ENCODE peak calls at places on chromosomes 3 and 15, in nine cellular contexts. One of them, this sample, is unnamed.

GRCh38 chr3:187012609-187013051 is 82.3 kb downstream of the ST6GAL1 start:
- DNase-seq in neuronal stem cell: no peak
- DNase-seq in lower lobe of right lung: no peak
- DNase-seq in esophagus squamous epithelium: no peak
- DNase-seq in cardiac muscle cell: no peak
- DNase-seq in A549: no peak
- DNase-seq in transverse colon: peak; percentile 49
- DNase-seq in heart right ventricle: peak; percentile 27
- DNase-seq in stomach: no peak
- DNase-seq in this sample: peak; percentile 70

GRCh38 chr3:42665050-42665878 is 11.8 kb downstream of the ZBTB47 start:
- DNase-seq in lower lobe of right lung: no peak
- DNase-seq in neuronal stem cell: no peak
- DNase-seq in cardiac muscle cell: no peak
- DNase-seq in A549: no peak
- DNase-seq in transverse colon: no peak
- DNase-seq in stomach: no peak
- DNase-seq in heart right ventricle: no peak
- DNase-seq in esophagus squamous epithelium: no peak
- DNase-seq in this sample: no peak

GRCh38 chr15:75649848-75650247 is 2.1 kb downstream of the SNX33 start:
- DNase-seq in esophagus squamous epithelium: no peak
- DNase-seq in cardiac muscle cell: no peak
- DNase-seq in transverse colon: no peak
- DNase-seq in neuronal stem cell: no peak
- DNase-seq in A549: no peak
- DNase-seq in heart right ventricle: no peak
- DNase-seq in lower lobe of right lung: no peak
- DNase-seq in stomach: no peak
- DNase-seq in this sample: no peak

GRCh38 chr3:126127904-126128303 is 44.0 kb upstream of the SLC41A3 start:
- DNase-seq in esophagus squamous epithelium: no peak
- DNase-seq in A549: no peak
- DNase-seq in neuronal stem cell: no peak
- DNase-seq in stomach: peak; percentile 18
- DNase-seq in cardiac muscle cell: no peak
- DNase-seq in heart right ventricle: peak; percentile 1
- DNase-seq in transverse colon: no peak
- DNase-seq in lower lobe of right lung: peak; percentile 30
- DNase-seq in this sample: peak; percentile 42

GRCh38 chr3:113251817-113252216 is 40.5 kb downstream of the BOC start:
- DNase-seq in heart right ventricle: no peak
- DNase-seq in A549: no peak
- DNase-seq in esophagus squamous epithelium: no peak
- DNase-seq in transverse colon: no peak
- DNase-seq in lower lobe of right lung: no peak
- DNase-seq in neuronal stem cell: no peak
- DNase-seq in cardiac muscle cell: no peak
- DNase-seq in stomach: no peak
- DNase-seq in this sample: no peak

GRCh38 chr15:77506311-77507150 is 85.8 kb downstream of the HMG20A start:
- DNase-seq in neuronal stem cell: no peak
- DNase-seq in esophagus squamous epithelium: no peak
- DNase-seq in transverse colon: peak; percentile 53
- DNase-seq in A549: no peak
- DNase-seq in lower lobe of right lung: peak; percentile 79
- DNase-seq in cardiac muscle cell: no peak
- DNase-seq in stomach: peak; percentile 61
- DNase-seq in heart right ventricle: peak; percentile 84
- DNase-seq in this sample: no peak

GRCh38 chr3:36496734-36497133 is 116.4 kb downstream of the STAC start:
- DNase-seq in heart right ventricle: no peak
- DNase-seq in cardiac muscle cell: no peak
- DNase-seq in lower lobe of right lung: no peak
- DNase-seq in esophagus squamous epithelium: no peak
- DNase-seq in transverse colon: no peak
- DNase-seq in neuronal stem cell: no peak
- DNase-seq in A549: no peak
- DNase-seq in stomach: no peak
- DNase-seq in this sample: no peak

GRCh38 chr15:46786886-46787285 is 930.4 kb upstream of the SEMA6D start:
- DNase-seq in neuronal stem cell: peak; percentile 11
- DNase-seq in transverse colon: no peak
- DNase-seq in A549: no peak
- DNase-seq in stomach: no peak
- DNase-seq in heart right ventricle: no peak
- DNase-seq in cardiac muscle cell: peak; percentile 52
- DNase-seq in lower lobe of right lung: no peak
- DNase-seq in esophagus squamous epithelium: no peak
- DNase-seq in this sample: no peak

GRCh38 chr3:16338999-16339398 is 74.0 kb downstream of the OXNAD1 start:
- DNase-seq in neuronal stem cell: no peak
- DNase-seq in cardiac muscle cell: no peak
- DNase-seq in esophagus squamous epithelium: no peak
- DNase-seq in A549: peak; percentile 34
- DNase-seq in transverse colon: no peak
- DNase-seq in lower lobe of right lung: no peak
- DNase-seq in heart right ventricle: no peak
- DNase-seq in stomach: no peak
- DNase-seq in this sample: no peak

GRCh38 chr3:191330309-191330712 is at the start of gene UTS2B:
- DNase-seq in stomach: no peak
- DNase-seq in cardiac muscle cell: no peak
- DNase-seq in transverse colon: no peak
- DNase-seq in lower lobe of right lung: no peak
- DNase-seq in A549: peak; percentile 29
- DNase-seq in esophagus squamous epithelium: no peak
- DNase-seq in heart right ventricle: no peak
- DNase-seq in neuronal stem cell: no peak
- DNase-seq in this sample: no peak

GRCh38 chr3:101240719-101241118 is 79.7 kb downstream of the IMPG2 start:
- DNase-seq in A549: no peak
- DNase-seq in heart right ventricle: no peak
- DNase-seq in cardiac muscle cell: no peak
- DNase-seq in stomach: no peak
- DNase-seq in neuronal stem cell: no peak
- DNase-seq in lower lobe of right lung: no peak
- DNase-seq in esophagus squamous epithelium: no peak
- DNase-seq in transverse colon: no peak
- DNase-seq in this sample: no peak

GRCh38 chr3:46609944-46610722 is 2.2 kb upstream of the FAM240A start:
- DNase-seq in lower lobe of right lung: no peak
- DNase-seq in esophagus squamous epithelium: no peak
- DNase-seq in heart right ventricle: no peak
- DNase-seq in transverse colon: no peak
- DNase-seq in neuronal stem cell: no peak
- DNase-seq in A549: no peak
- DNase-seq in cardiac muscle cell: no peak
- DNase-seq in stomach: no peak
- DNase-seq in this sample: no peak

GRCh38 chr3:13500133-13500885 is 20.2 kb downstream of the HDAC11 start:
- DNase-seq in transverse colon: no peak
- DNase-seq in esophagus squamous epithelium: no peak
- DNase-seq in neuronal stem cell: peak; percentile 32
- DNase-seq in stomach: no peak
- DNase-seq in A549: no peak
- DNase-seq in lower lobe of right lung: peak; percentile 40
- DNase-seq in heart right ventricle: no peak
- DNase-seq in cardiac muscle cell: peak; percentile 56
- DNase-seq in this sample: peak; percentile 66

GRCh38 chr3:158354713-158355112 is 216.3 kb upstream of the MLF1 start:
- DNase-seq in cardiac muscle cell: no peak
- DNase-seq in neuronal stem cell: no peak
- DNase-seq in esophagus squamous epithelium: no peak
- DNase-seq in heart right ventricle: no peak
- DNase-seq in A549: no peak
- DNase-seq in stomach: no peak
- DNase-seq in transverse colon: no peak
- DNase-seq in lower lobe of right lung: no peak
- DNase-seq in this sample: no peak

GRCh38 chr15:41971893-41972340 is 440 bp downstream of the EHD4 start:
- DNase-seq in heart right ventricle: peak; percentile 42
- DNase-seq in lower lobe of right lung: no peak
- DNase-seq in A549: no peak
- DNase-seq in stomach: peak; percentile 27
- DNase-seq in transverse colon: no peak
- DNase-seq in esophagus squamous epithelium: no peak
- DNase-seq in neuronal stem cell: peak; percentile 39
- DNase-seq in cardiac muscle cell: peak; percentile 61
- DNase-seq in this sample: no peak

GRCh38 chr3:195421410-195421809 is 21.4 kb downstream of the ACAP2 start:
- DNase-seq in cardiac muscle cell: no peak
- DNase-seq in A549: no peak
- DNase-seq in stomach: no peak
- DNase-seq in heart right ventricle: no peak
- DNase-seq in esophagus squamous epithelium: no peak
- DNase-seq in lower lobe of right lung: no peak
- DNase-seq in neuronal stem cell: no peak
- DNase-seq in transverse colon: no peak
- DNase-seq in this sample: no peak

GRCh38 chr3:127342735-127343134 is 54.9 kb upstream of the PRR20G start:
- DNase-seq in lower lobe of right lung: no peak
- DNase-seq in cardiac muscle cell: no peak
- DNase-seq in transverse colon: no peak
- DNase-seq in heart right ventricle: no peak
- DNase-seq in A549: no peak
- DNase-seq in neuronal stem cell: peak; percentile 8
- DNase-seq in stomach: no peak
- DNase-seq in esophagus squamous epithelium: no peak
- DNase-seq in this sample: no peak

DNA sequence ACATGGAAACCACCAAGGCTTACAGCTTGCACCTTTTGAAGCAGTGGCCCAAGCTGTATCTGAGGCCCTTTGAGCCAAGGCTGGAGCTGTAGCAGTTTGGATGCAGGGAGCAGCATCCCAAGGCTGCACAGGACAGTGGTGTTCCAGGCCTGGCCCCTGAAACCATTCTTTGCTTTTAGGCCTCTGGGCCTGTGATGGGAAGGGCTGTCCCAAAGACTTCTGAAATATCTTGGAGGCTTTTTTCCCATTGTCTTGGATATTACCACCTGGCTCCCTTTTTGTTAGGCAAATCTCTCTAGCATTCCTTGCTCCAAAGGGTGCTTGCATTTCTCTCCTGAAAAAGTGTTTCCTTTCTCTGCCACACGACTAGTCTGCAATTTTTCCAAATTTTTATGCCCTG is 302.8 kb upstream of the MDFIC2 start:
- DNase-seq in lower lobe of right lung: no peak
- DNase-seq in neuronal stem cell: no peak
- DNase-seq in A549: no peak
- DNase-seq in transverse colon: no peak
- DNase-seq in esophagus squamous epithelium: no peak
- DNase-seq in stomach: no peak
- DNase-seq in cardiac muscle cell: no peak
- DNase-seq in heart right ventricle: no peak
- DNase-seq in this sample: peak; percentile 31
- H3K9me3 ChIP-seq in lower lobe of right lung: no peaks in the 10 kb centered on the region
- H3K9me3 ChIP-seq in neuronal stem cell: no peaks in the 10 kb centered on the region
- H3K9me3 ChIP-seq in A549: no peaks in the 10 kb centered on the region
- H3K9me3 ChIP-seq in transverse colon: no peaks in the 10 kb centered on the region
- H3K9me3 ChIP-seq in esophagus squamous epithelium: no peaks in the 10 kb centered on the region
- H3K9me3 ChIP-seq in stomach: peaks cover 6% of the 10 kb centered on the region
- H3K9me3 ChIP-seq in cardiac muscle cell: no peaks in the 10 kb centered on the region
- H3K9me3 ChIP-seq in heart right ventricle: no peaks in the 10 kb centered on the region
- H3K9me3 ChIP-seq in this sample: peaks cover 3% of the 10 kb centered on the region

DNA sequence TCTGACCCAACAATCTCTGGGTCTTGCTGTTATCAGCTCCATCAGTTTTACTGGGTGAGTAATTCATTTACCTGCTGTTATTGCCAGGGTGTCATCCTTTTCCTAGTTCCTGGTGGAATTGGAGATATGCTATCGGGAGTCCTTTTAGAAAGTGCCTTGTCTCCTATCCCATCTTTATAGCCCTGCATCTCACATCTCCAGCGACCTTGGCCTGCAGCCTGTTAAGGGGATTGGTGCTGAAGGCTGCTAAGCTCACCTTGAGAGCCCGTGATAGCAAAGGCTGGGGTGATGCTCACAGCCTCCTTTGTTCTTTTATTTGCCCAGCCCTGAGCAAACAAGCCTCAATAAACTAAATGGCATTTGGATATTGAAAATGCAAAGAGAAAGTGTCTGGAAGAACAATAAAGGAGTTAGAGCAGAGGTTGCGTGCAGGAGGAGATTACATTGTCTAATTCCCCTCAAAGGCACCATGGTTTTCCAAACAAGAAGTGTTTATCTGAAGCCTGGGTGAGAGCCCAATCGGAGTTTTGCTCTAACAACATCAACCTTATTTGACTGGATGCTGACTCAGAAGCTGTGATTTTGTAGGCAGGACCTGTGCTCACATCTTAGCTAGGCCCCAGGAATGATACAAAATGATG is 101.8 kb downstream of the RPLP1 start:
- DNase-seq in stomach: peak; percentile 40
- DNase-seq in lower lobe of right lung: no peak
- DNase-seq in heart right ventricle: no peak
- DNase-seq in cardiac muscle cell: no peak
- DNase-seq in esophagus squamous epithelium: no peak
- DNase-seq in transverse colon: peak; percentile 66
- DNase-seq in A549: peak; percentile 90
- DNase-seq in neuronal stem cell: no peak
- DNase-seq in this sample: no peak
- H3K27ac ChIP-seq in stomach: peak overlapping the region; percentile 54
- H3K27ac ChIP-seq in lower lobe of right lung: no peak overlapping the region
- H3K27ac ChIP-seq in heart right ventricle: no peak overlapping the region
- H3K27ac ChIP-seq in cardiac muscle cell: no peak overlapping the region
- H3K27ac ChIP-seq in esophagus squamous epithelium: no peak overlapping the region
- H3K27ac ChIP-seq in transverse colon: peak overlapping the region; percentile 55
- H3K27ac ChIP-seq in A549: peak overlapping the region; percentile 82
- H3K27ac ChIP-seq in neuronal stem cell: no peak overlapping the region
- H3K27ac ChIP-seq in this sample: no peak overlapping the region

GRCh38 chr15:40325700-40326099 is 2.2 kb downstream of the INAFM2 start:
- DNase-seq in A549: no peak
- DNase-seq in heart right ventricle: no peak
- DNase-seq in esophagus squamous epithelium: no peak
- DNase-seq in cardiac muscle cell: no peak
- DNase-seq in transverse colon: no peak
- DNase-seq in neuronal stem cell: no peak
- DNase-seq in lower lobe of right lung: no peak
- DNase-seq in stomach: no peak
- DNase-seq in this sample: no peak
- H3K4me3 ChIP-seq in A549: no peak overlapping the region
- H3K4me3 ChIP-seq in heart right ventricle: peak overlapping the region; percentile 81
- H3K4me3 ChIP-seq in esophagus squamous epithelium: no peak overlapping the region
- H3K4me3 ChIP-seq in cardiac muscle cell: peak overlapping the region; percentile 92
- H3K4me3 ChIP-seq in transverse colon: no peak overlapping the region
- H3K4me3 ChIP-seq in neuronal stem cell: no peak overlapping the region
- H3K4me3 ChIP-seq in lower lobe of right lung: peak overlapping the region; percentile 82
- H3K4me3 ChIP-seq in stomach: peak overlapping the region; percentile 85
- H3K4me3 ChIP-seq in this sample: peak overlapping the region; percentile 97

DNA sequence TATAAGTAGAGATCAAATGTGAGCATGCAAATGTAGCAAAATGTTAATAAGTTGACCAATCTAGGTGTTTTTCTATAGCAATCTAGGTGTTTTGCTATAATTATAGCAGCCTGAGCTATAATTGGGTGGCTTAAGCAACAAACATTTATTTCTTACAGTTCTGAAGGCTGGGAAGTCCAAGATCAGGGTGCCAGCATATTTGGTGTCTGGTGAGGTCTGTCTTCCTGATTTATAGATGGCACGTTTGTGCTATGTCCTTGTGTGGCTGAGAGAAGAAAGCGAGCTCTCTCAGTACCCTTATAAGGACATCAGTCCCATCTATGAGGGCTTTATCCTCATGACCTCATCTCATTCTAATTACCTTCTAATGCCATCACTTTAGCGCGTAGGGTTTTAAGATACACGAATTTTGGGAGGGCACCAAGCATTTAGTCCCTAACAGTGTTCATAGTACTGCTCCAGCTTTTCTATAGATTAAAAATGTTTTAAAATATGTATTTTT is 171.1 kb downstream of the GHSR start:
- DNase-seq in esophagus squamous epithelium: no peak
- DNase-seq in neuronal stem cell: no peak
- DNase-seq in stomach: no peak
- DNase-seq in transverse colon: no peak
- DNase-seq in cardiac muscle cell: no peak
- DNase-seq in A549: no peak
- DNase-seq in heart right ventricle: no peak
- DNase-seq in lower lobe of right lung: no peak
- DNase-seq in this sample: no peak
- H3K9me3 ChIP-seq in esophagus squamous epithelium: no peaks in the 10 kb centered on the region
- H3K9me3 ChIP-seq in neuronal stem cell: no peaks in the 10 kb centered on the region
- H3K9me3 ChIP-seq in stomach: no peaks in the 10 kb centered on the region
- H3K9me3 ChIP-seq in transverse colon: no peaks in the 10 kb centered on the region
- H3K9me3 ChIP-seq in cardiac muscle cell: no peaks in the 10 kb centered on the region
- H3K9me3 ChIP-seq in A549: no peaks in the 10 kb centered on the region
- H3K9me3 ChIP-seq in heart right ventricle: no peaks in the 10 kb centered on the region
- H3K9me3 ChIP-seq in lower lobe of right lung: no peaks in the 10 kb centered on the region
- H3K9me3 ChIP-seq in this sample: no peaks in the 10 kb centered on the region